ENCODE peak calls at places on chromosome 17, in five cellular contexts. B, Q, Z, M and U are unnamed samples.

GRCh38 chr17:82888583-82889495 is 49.0 kb upstream of the ZNF750 start:
- DNase-seq in Q (no peak), Z (no peak), B (no peak), M (peak), U (no peak)

GRCh38 chr17:42275527-42276358 is 448 bp downstream of the STAT5B start:
- DNase-seq in M (peak), Q (peak), Z (peak), B (peak), U (no peak)

GRCh38 chr17:7894226-7894625 is 5.6 kb downstream of the CHD3 start:
- DNase-seq in Z (no peak), M (no peak), Q (no peak), B (no peak), U (no peak)

GRCh38 chr17:31431098-31431794 is 39.8 kb downstream of the RAB11FIP4 start:
- DNase-seq in Q (no peak), Z (no peak), M (no peak), B (no peak), U (no peak)

GRCh38 chr17:38777641-38778250 is 21.6 kb downstream of the PIP4K2B start:
- DNase-seq in Z (no peak), M (no peak), B (no peak), Q (no peak), U (no peak)

GRCh38 chr17:5110816-5111215 is 862 bp downstream of the ZNF232 start:
- DNase-seq in Q (no peak), Z (no peak), B (peak), M (no peak), U (peak)

GRCh38 chr17:2075336-2076056 is 20.6 kb downstream of the HIC1 start:
- DNase-seq in M (no peak), Z (peak), B (peak), Q (no peak), U (no peak)

GRCh38 chr17:20189322-20189721 is 180.2 kb downstream of the SPECC1 start:
- DNase-seq in B (peak), M (no peak), Z (peak), Q (no peak), U (peak)

GRCh38 chr17:40485851-40486512 is 15.4 kb downstream of the TNS4 start:
- DNase-seq in B (peak), Z (no peak), Q (no peak), M (peak), U (no peak)

GRCh38 chr17:3596804-3597464 is 12.3 kb downstream of the TRPV1 start:
- DNase-seq in Q (no peak), Z (no peak), B (no peak), M (no peak), U (no peak)

GRCh38 chr17:38750312-38751121 is 2.0 kb upstream of the PSMB3 start:
- DNase-seq in B (peak), M (peak), Z (no peak), Q (peak), U (peak)

GRCh38 chr17:77375526-77375916 is 234.8 kb downstream of the SEC14L1 start:
- DNase-seq in Z (no peak), M (no peak), B (no peak), Q (no peak), U (no peak)

GRCh38 chr17:43359469-43360105 is 39.2 kb upstream of the ARL4D start:
- DNase-seq in Q (no peak), B (no peak), M (no peak), Z (no peak), U (no peak)

GRCh38 chr17:43356999-43357398 is 41.8 kb upstream of the ARL4D start:
- DNase-seq in Q (no peak), B (peak), Z (no peak), M (peak), U (no peak)

GRCh38 chr17:43363181-43363925 is 35.4 kb upstream of the ARL4D start:
- DNase-seq in B (no peak), Z (no peak), M (no peak), Q (no peak), U (no peak)

GRCh38 chr17:43360739-43361498 is 37.9 kb upstream of the ARL4D start:
- DNase-seq in M (peak), Q (peak), B (peak), Z (peak), U (peak)

DNA sequence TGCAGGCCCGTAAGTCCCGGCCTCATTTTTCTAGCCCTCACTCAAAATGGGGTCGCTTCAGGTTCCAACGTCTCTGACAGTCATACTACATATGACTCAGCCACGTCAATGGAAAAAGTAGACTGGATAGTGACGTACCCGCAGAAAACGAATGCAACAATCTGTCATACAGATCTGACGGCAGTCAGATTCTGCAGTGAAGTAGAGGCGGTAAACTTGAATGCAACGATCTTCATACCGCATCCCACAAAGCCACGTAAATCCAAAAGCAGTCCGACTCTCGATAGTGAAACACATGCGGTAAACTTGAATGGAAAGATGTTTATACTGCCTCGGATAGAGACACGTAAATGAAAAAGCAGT is 38.4 kb upstream of the ARL4D start:
- DNase-seq in Z (no peak), M (peak), Q (no peak), B (no peak), U (no peak)
- H2BK12ac ChIP-seq in Z (no peak), M (no peak), Q (peak), B (peak), U (no peak)

GRCh38 chr17:57927048-57927723 is 28.0 kb downstream of the CUEDC1 start:
- DNase-seq in B (no peak), Q (no peak), M (no peak), Z (no peak), U (peak)
- H4K8ac ChIP-seq in B (no peak), Q (no peak), M (no peak), Z (no peak), U (no peak)

GRCh38 chr17:75915268-75915667 is 10.6 kb upstream of the MRPL38 start:
- DNase-seq in Z (no peak), B (no peak), M (no peak), Q (no peak), U (no peak)

GRCh38 chr17:75919611-75920010 is 14.9 kb upstream of the MRPL38 start:
- DNase-seq in B (no peak), Q (no peak), Z (no peak), M (no peak), U (no peak)

GRCh38 chr17:75917443-75918111 is 12.9 kb upstream of the MRPL38 start:
- DNase-seq in M (no peak), Z (no peak), Q (no peak), B (no peak), U (no peak)

GRCh38 chr17:75920045-75920560 is 15.4 kb upstream of the MRPL38 start:
- DNase-seq in M (no peak), Z (no peak), Q (no peak), B (no peak), U (no peak)

GRCh38 chr17:75918112-75918445 is 13.4 kb upstream of the MRPL38 start:
- DNase-seq in B (no peak), Q (no peak), Z (no peak), M (no peak), U (no peak)
- H2BK12ac ChIP-seq in B (no peak), Q (no peak), Z (no peak), M (no peak), U (no peak)

GRCh38 chr17:9956474-9957131 is 51.5 kb upstream of the RCVRN start:
- DNase-seq in M (no peak), Q (no peak), Z (no peak), B (no peak), U (no peak)

GRCh38 chr17:9958586-9959281 is 53.7 kb upstream of the RCVRN start:
- DNase-seq in Q (no peak), B (no peak), M (no peak), Z (peak), U (peak)

GRCh38 chr17:9957244-9957643 is 52.2 kb upstream of the RCVRN start:
- DNase-seq in B (no peak), Q (no peak), Z (no peak), M (no peak), U (no peak)

DNA sequence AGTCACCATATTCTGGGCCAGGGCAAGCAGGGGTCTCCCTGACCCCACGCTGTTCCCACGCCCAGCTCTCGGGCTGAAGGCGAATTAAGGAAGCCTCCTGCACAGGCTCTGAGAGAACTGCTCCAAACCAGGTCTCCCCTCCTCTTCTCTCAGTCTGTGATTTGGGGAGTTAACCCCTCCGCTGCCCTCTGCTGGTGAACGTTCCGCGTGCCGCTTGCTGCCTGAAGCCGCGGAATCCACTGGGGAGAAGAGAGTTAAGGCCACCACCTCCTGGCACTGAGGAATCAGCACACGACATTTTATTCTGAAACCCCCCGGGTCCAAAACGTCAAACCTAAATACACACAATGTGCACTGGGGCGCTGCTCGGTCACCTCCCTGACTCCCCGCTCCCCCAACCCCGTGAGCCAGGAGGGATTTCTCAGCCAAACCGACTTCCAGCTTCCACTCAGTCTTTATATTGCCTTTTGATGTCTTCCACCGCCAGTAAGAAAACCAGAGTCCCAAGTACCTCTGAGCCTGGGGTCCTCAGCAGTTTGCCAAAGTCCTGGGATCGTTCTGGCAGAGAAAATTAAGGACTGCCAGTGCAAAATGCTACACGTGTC is 54.4 kb upstream of the RCVRN start:
- DNase-seq in M (no peak), Z (peak), B (peak), Q (peak), U (peak)
- H4K8ac ChIP-seq in M (no peak), Z (no peak), B (no peak), Q (no peak), U (no peak)

GRCh38 chr17:17080781-17081180 is 38.5 kb downstream of the MPRIP start:
- DNase-seq in Q (no peak), B (no peak), Z (no peak), M (no peak), U (no peak)

GRCh38 chr17:17078832-17079231 is 36.6 kb downstream of the MPRIP start:
- DNase-seq in B (no peak), Q (no peak), Z (no peak), M (no peak), U (no peak)

GRCh38 chr17:17080181-17080631 is 37.9 kb downstream of the MPRIP start:
- DNase-seq in M (peak), B (no peak), Z (no peak), Q (no peak), U (no peak)

GRCh38 chr17:17079336-17079735 is 37.1 kb downstream of the MPRIP start:
- DNase-seq in Z (no peak), B (no peak), Q (no peak), M (peak), U (no peak)

GRCh38 chr17:17079761-17080160 is 37.5 kb downstream of the MPRIP start:
- DNase-seq in Z (no peak), Q (no peak), M (no peak), B (no peak), U (no peak)
- H2BK12ac ChIP-seq in Z (no peak), Q (no peak), M (no peak), B (no peak), U (no peak)

GRCh38 chr17:48582750-48583069 is 4.6 kb upstream of the HOXB4 start:
- DNase-seq in Z (no peak), Q (no peak), B (no peak), M (no peak), U (no peak)

GRCh38 chr17:48578616-48579560 is 738 bp upstream of the HOXB4 start:
- DNase-seq in Z (no peak), B (peak), M (no peak), Q (no peak), U (no peak)

GRCh38 chr17:48577946-48578615 is at the start of gene HOXB4:
- DNase-seq in B (peak), Z (peak), Q (no peak), M (peak), U (no peak)

GRCh38 chr17:48577330-48577945 is 712 bp downstream of the HOXB4 start:
- DNase-seq in Q (no peak), M (no peak), Z (no peak), B (peak), U (no peak)

GRCh38 chr17:48579738-48580543 is 1.8 kb upstream of the HOXB4 start:
- DNase-seq in B (peak), Z (no peak), Q (no peak), M (no peak), U (no peak)
- H4K8ac ChIP-seq in B (no peak), Z (no peak), Q (no peak), M (no peak), U (no peak)

DNA sequence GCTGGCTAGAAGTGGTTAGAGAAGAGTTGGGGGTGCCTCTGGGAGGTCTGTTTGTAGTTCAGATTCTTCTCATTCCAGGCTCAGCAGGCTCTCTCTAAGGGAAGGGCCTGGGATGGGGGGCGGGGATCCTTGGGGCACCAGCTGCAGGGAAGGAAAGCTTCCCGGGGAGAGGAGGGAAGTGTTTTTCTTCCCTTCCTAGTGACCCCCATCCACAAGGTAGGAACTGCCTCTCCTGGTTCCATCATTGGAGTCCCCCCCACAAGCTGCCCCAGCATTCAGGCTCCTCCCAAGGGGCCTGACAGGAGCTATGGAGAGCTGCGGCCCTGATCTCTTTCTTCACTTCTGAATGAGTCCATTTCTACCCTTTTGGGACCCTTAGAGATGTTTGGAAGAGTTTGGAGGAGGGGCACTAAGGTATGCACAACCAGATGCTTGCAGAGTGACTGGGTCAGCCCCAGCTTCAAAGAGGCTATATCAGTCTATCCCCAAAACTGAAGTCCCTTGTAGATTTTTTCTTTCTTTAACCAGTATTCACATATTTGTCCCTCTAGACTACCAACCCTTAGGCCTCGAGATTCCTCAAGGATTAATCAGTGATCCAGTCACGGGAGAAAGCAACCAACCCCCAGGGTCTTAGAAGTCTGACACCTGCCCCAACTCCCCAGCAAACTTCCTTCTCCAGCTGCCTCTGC is 13.9 kb upstream of the FZD2 start:
- DNase-seq in B (peak), Z (peak), Q (peak), M (peak), U (peak)
- H2BK12ac ChIP-seq in B (peak), Z (peak), Q (peak), M (peak), U (no peak)